ENCODE peak calls at places on chromosomes 7 and 10, in six cellular contexts. X, B, W, C, S and Y are unnamed samples.

GRCh38 chr7:6350057-6350752 is 77.8 kb upstream of the CYTH3 start:
- DNase-seq in W (no peak), X (no peak), S (no peak), B (no peak), C (no peak), Y (no peak)

GRCh38 chr7:47757946-47758371 is 176.0 kb upstream of the TNS3 start:
- DNase-seq in S (no peak), B (no peak), C (peak; percentile 94), W (no peak), X (peak; percentile 35), Y (no peak)

GRCh38 chr10:113539789-113540188 is 13.1 kb upstream of the HABP2 start:
- DNase-seq in S (no peak), B (no peak), W (no peak), C (peak; percentile 41), X (no peak), Y (no peak)

GRCh38 chr10:97882142-97883091 is 32.8 kb downstream of the GOLGA7B start:
- DNase-seq in C (peak; percentile 78), X (no peak), S (no peak), W (no peak), B (peak; percentile 89), Y (no peak)

GRCh38 chr7:112238852-112239610 is 32.5 kb downstream of the ZNF277 start:
- DNase-seq in S (no peak), C (no peak), W (no peak), B (no peak), X (no peak), Y (no peak)

GRCh38 chr10:124290095-124290795 is 128.5 kb downstream of the OAT start:
- DNase-seq in C (peak; percentile 52), W (no peak), X (no peak), S (peak; percentile 45), B (no peak), Y (no peak)

GRCh38 chr10:95229724-95230627 is 35.9 kb downstream of the ACSM6 start:
- DNase-seq in C (no peak), B (no peak), S (no peak), W (no peak), X (no peak), Y (no peak)

GRCh38 chr10:121956111-121957061 is 18.6 kb downstream of the NSMCE4A start:
- DNase-seq in S (no peak), B (no peak), C (no peak), W (no peak), X (no peak), Y (no peak)

GRCh38 chr7:144824360-144824759 is 11.5 kb downstream of the TPK1 start:
- DNase-seq in W (no peak), S (no peak), B (no peak), X (no peak), C (no peak), Y (no peak)

GRCh38 chr7:2937701-2938513 is 93.8 kb upstream of the GNA12 start:
- DNase-seq in B (no peak), X (no peak), C (no peak), S (no peak), W (no peak), Y (no peak)

GRCh38 chr10:72663971-72664370 is 28.0 kb upstream of the MCU start:
- DNase-seq in S (no peak), C (no peak), X (no peak), W (no peak), B (no peak), Y (no peak)

GRCh38 chr7:82098410-82098809 is 328.6 kb upstream of the HGF start:
- DNase-seq in B (no peak), S (no peak), W (no peak), C (no peak), X (no peak), Y (no peak)

GRCh38 chr7:135490783-135491182 is 19.1 kb downstream of the CNOT4 start:
- DNase-seq in X (no peak), W (no peak), C (no peak), S (no peak), B (peak; percentile 24), Y (no peak)

GRCh38 chr7:87510430-87510875 is 35.0 kb upstream of the ABCB4 start:
- DNase-seq in W (no peak), X (no peak), B (no peak), S (no peak), C (no peak), Y (no peak)

GRCh38 chr7:107394301-107394700 is 75.6 kb upstream of the GPR22 start:
- DNase-seq in X (no peak), B (no peak), C (no peak), W (no peak), S (no peak), Y (no peak)

GRCh38 chr10:47303866-47304265 is 3.9 kb downstream of the GDF10 start:
- DNase-seq in B (no peak), W (no peak), C (no peak), X (no peak), S (no peak), Y (no peak)

GRCh38 chr10:123147635-123148413 is at the start of gene HMX2:
- DNase-seq in W (no peak), X (no peak), C (no peak), B (no peak), S (peak; percentile 81), Y (peak; percentile 24)

GRCh38 chr7:100626530-100627237 is 14.3 kb downstream of the MOSPD3 start:
- DNase-seq in W (peak; percentile 93), S (peak; percentile 99), C (peak; percentile 72), B (peak; percentile 29), X (peak; percentile 78), Y (peak; percentile 58)

GRCh38 chr7:114183311-114184105 is 231.1 kb upstream of the FOXP2 start:
- DNase-seq in C (no peak), W (no peak), X (no peak), B (no peak), S (no peak), Y (no peak)

GRCh38 chr7:101848168-101848951 is 30.9 kb downstream of the CUX1 start:
- DNase-seq in W (peak; percentile 42), X (no peak), B (no peak), S (no peak), C (no peak), Y (no peak)

GRCh38 chr10:110382695-110383094 is 78.0 kb upstream of the SMNDC1 start:
- DNase-seq in B (no peak), X (no peak), W (no peak), C (no peak), S (no peak), Y (no peak)

GRCh38 chr10:100882681-100883321 is 30.0 kb upstream of the SLF2 start:
- DNase-seq in S (no peak), W (no peak), C (no peak), B (no peak), X (peak; percentile 35), Y (no peak)

GRCh38 chr7:120363414-120363813 is 90.4 kb downstream of the KCND2 start:
- DNase-seq in B (no peak), W (no peak), C (no peak), S (no peak), X (no peak), Y (no peak)

GRCh38 chr7:82164813-82165212 is 278.8 kb downstream of the CACNA2D1 start:
- DNase-seq in X (peak; percentile 15), W (no peak), C (peak; percentile 27), B (no peak), S (no peak), Y (no peak)

GRCh38 chr10:85794553-85794952 is 572.0 kb downstream of the GRID1 start:
- DNase-seq in C (no peak), S (no peak), B (no peak), X (no peak), W (no peak), Y (no peak)

GRCh38 chr10:85789125-85789524 is 577.5 kb downstream of the GRID1 start:
- DNase-seq in C (no peak), X (no peak), B (no peak), W (no peak), S (no peak), Y (no peak)

GRCh38 chr10:85792533-85792858 is 574.1 kb downstream of the GRID1 start:
- DNase-seq in W (no peak), X (no peak), C (no peak), B (no peak), S (no peak), Y (no peak)

GRCh38 chr10:85790155-85790789 is 576.3 kb downstream of the GRID1 start:
- DNase-seq in C (no peak), W (no peak), X (no peak), S (no peak), B (no peak), Y (no peak)

DNA sequence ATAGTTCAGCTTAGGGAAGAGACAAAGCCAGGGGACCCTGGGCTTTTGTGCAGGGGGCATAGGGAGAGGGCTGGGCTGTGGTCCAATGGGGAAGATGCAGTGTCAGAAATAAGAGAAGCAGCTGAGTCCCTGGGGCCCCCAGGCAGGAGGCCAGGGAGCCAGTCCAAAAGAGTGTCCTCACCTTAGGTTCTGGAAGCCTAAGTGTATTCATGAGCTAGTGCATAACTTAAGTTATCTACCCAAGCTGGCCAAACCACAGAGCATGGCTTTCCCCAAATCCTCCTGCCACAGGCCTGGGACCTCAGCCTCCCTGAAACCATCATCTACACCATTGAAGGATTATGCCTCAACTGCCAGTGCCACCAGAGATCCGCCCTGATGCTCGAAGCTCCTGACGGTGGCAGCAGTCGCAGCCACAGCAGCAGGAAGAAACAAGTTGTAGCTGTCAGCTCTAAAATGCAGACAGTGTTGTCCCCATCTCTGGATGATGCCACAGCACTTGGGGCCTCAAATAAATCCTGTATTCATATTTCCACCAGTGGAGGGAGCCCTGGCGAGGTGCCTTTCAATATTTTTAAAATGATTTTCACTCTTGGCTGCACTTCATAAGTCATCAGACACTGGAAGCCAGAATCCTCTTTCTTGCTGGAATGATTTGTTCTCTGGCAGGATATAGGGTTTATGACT is 574.6 kb downstream of the GRID1 start:
- DNase-seq in X (no peak), S (no peak), W (no peak), C (no peak), B (peak; percentile 6), Y (no peak)
- TF ChIP-seq CTCF in X (peak; percentile 27), S (no peak), W (peak; percentile 40), C (no peak), B (no peak), Y (no peak)

GRCh38 chr7:138738551-138739335 is 37.6 kb upstream of the SVOPL start:
- DNase-seq in S (peak; percentile 81), W (peak; percentile 86), X (peak; percentile 69), C (peak; percentile 82), B (peak; percentile 88), Y (peak; percentile 38)
- TF ChIP-seq CTCF in S (peak; percentile 94), W (peak; percentile 98), X (peak; percentile 92), C (peak; percentile 65), B (peak; percentile 86), Y (peak; percentile 26)

GRCh38 chr7:44764081-44764480 is 15.4 kb downstream of the ZMIZ2 start:
- DNase-seq in W (no peak), B (no peak), C (no peak), X (no peak), S (peak; percentile 12), Y (no peak)

GRCh38 chr7:44762726-44763522 is 14.3 kb downstream of the ZMIZ2 start:
- DNase-seq in C (no peak), X (no peak), B (no peak), W (no peak), S (peak; percentile 14), Y (no peak)

GRCh38 chr7:44766416-44766801 is 17.8 kb downstream of the ZMIZ2 start:
- DNase-seq in X (no peak), S (no peak), C (no peak), W (no peak), B (no peak), Y (no peak)

GRCh38 chr7:44765579-44766415 is 17.1 kb downstream of the ZMIZ2 start:
- DNase-seq in S (peak; percentile 21), C (no peak), W (no peak), X (no peak), B (no peak), Y (no peak)

GRCh38 chr7:44764665-44765578 is 16.3 kb downstream of the ZMIZ2 start:
- DNase-seq in B (no peak), X (no peak), S (peak; percentile 23), W (no peak), C (no peak), Y (no peak)
- TF ChIP-seq CTCF in B (no peak), X (no peak), S (no peak), W (no peak), C (no peak), Y (no peak)

GRCh38 chr10:48765039-48765438 is 80.4 kb downstream of the WDFY4 start:
- DNase-seq in S (no peak), C (no peak), W (no peak), B (no peak), X (no peak), Y (no peak)
- TF ChIP-seq CTCF in S (peak; percentile 44), C (no peak), W (no peak), B (no peak), X (no peak), Y (no peak)